ENCODE peak calls at places on chromosomes 2 and 18, in six cellular contexts. One of them, this sample, is unnamed.

GRCh38 chr2:85709385-85709784 is 15.2 kb downstream of the GNLY start:
- DNase-seq in heart right ventricle: no peak
- DNase-seq in caudate nucleus: no peak
- DNase-seq in fibroblast of lung: peak
- DNase-seq in substantia nigra: no peak
- DNase-seq in CD4-positive, CD25-positive, alpha-beta regulatory T cell: no peak
- DNase-seq in this sample: no peak

GRCh38 chr2:181770145-181770544 is 89.8 kb upstream of the NEUROD1 start:
- DNase-seq in caudate nucleus: no peak
- DNase-seq in CD4-positive, CD25-positive, alpha-beta regulatory T cell: no peak
- DNase-seq in fibroblast of lung: no peak
- DNase-seq in substantia nigra: no peak
- DNase-seq in heart right ventricle: no peak
- DNase-seq in this sample: no peak

GRCh38 chr2:186771850-186772463 is 77.0 kb downstream of the ZSWIM2 start:
- DNase-seq in substantia nigra: no peak
- DNase-seq in CD4-positive, CD25-positive, alpha-beta regulatory T cell: no peak
- DNase-seq in fibroblast of lung: no peak
- DNase-seq in heart right ventricle: no peak
- DNase-seq in caudate nucleus: no peak
- DNase-seq in this sample: no peak

GRCh38 chr2:130824492-130825061 is 12.1 kb upstream of the ARHGEF4 start:
- DNase-seq in fibroblast of lung: peak
- DNase-seq in heart right ventricle: no peak
- DNase-seq in caudate nucleus: peak
- DNase-seq in CD4-positive, CD25-positive, alpha-beta regulatory T cell: peak
- DNase-seq in substantia nigra: no peak
- DNase-seq in this sample: no peak

GRCh38 chr18:24704921-24705620 is 244.6 kb downstream of the HRH4 start:
- DNase-seq in heart right ventricle: no peak
- DNase-seq in CD4-positive, CD25-positive, alpha-beta regulatory T cell: no peak
- DNase-seq in caudate nucleus: no peak
- DNase-seq in fibroblast of lung: peak
- DNase-seq in substantia nigra: no peak
- DNase-seq in this sample: no peak

GRCh38 chr2:127138281-127138680 is 31.3 kb upstream of the BIN1 start:
- DNase-seq in caudate nucleus: no peak
- DNase-seq in fibroblast of lung: no peak
- DNase-seq in substantia nigra: no peak
- DNase-seq in CD4-positive, CD25-positive, alpha-beta regulatory T cell: no peak
- DNase-seq in heart right ventricle: no peak
- DNase-seq in this sample: no peak

GRCh38 chr2:20223345-20224190 is 1.4 kb downstream of the SDC1 start:
- DNase-seq in heart right ventricle: no peak
- DNase-seq in fibroblast of lung: peak
- DNase-seq in CD4-positive, CD25-positive, alpha-beta regulatory T cell: no peak
- DNase-seq in substantia nigra: no peak
- DNase-seq in caudate nucleus: no peak
- DNase-seq in this sample: no peak

GRCh38 chr2:200077210-200077650 is 121.8 kb downstream of the MAIP1 start:
- DNase-seq in heart right ventricle: no peak
- DNase-seq in caudate nucleus: no peak
- DNase-seq in substantia nigra: no peak
- DNase-seq in fibroblast of lung: peak
- DNase-seq in CD4-positive, CD25-positive, alpha-beta regulatory T cell: no peak
- DNase-seq in this sample: no peak

GRCh38 chr2:636649-637405 is 40.4 kb downstream of the TMEM18 start:
- DNase-seq in fibroblast of lung: peak
- DNase-seq in heart right ventricle: peak
- DNase-seq in caudate nucleus: peak
- DNase-seq in substantia nigra: peak
- DNase-seq in CD4-positive, CD25-positive, alpha-beta regulatory T cell: peak
- DNase-seq in this sample: peak

GRCh38 chr2:202099515-202099914 is 26.5 kb downstream of the KIAA2012 start:
- DNase-seq in heart right ventricle: no peak
- DNase-seq in substantia nigra: no peak
- DNase-seq in CD4-positive, CD25-positive, alpha-beta regulatory T cell: no peak
- DNase-seq in caudate nucleus: no peak
- DNase-seq in fibroblast of lung: no peak
- DNase-seq in this sample: no peak
- H3K27ac ChIP-seq in heart right ventricle: no peak
- H3K27ac ChIP-seq in substantia nigra: no peak
- H3K27ac ChIP-seq in CD4-positive, CD25-positive, alpha-beta regulatory T cell: no peak
- H3K27ac ChIP-seq in caudate nucleus: no peak
- H3K27ac ChIP-seq in fibroblast of lung: no peak
- H3K27ac ChIP-seq in this sample: no peak

DNA sequence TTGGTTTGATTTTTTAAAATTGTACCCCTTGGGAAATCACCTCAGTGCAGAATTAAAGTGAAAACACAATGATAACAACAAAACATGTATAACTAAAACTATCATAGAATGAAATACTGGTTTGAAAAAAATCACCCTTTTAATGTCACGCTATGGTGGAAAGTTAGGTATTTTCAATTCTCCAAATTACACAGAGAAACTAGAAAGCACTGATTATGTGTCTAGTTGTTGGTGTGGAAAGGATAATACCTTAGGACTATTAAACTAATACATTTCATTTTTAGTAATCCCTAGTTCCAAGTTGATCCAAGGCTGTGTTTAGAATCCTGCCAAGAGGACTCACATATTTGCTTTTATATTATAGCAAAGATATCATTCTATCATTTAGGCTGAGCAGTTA is 71.2 kb downstream of the NUP35 start:
- DNase-seq in caudate nucleus: no peak
- DNase-seq in substantia nigra: no peak
- DNase-seq in CD4-positive, CD25-positive, alpha-beta regulatory T cell: no peak
- DNase-seq in heart right ventricle: no peak
- DNase-seq in fibroblast of lung: no peak
- DNase-seq in this sample: no peak
- H3K27ac ChIP-seq in caudate nucleus: no peak
- H3K27ac ChIP-seq in substantia nigra: no peak
- H3K27ac ChIP-seq in CD4-positive, CD25-positive, alpha-beta regulatory T cell: no peak
- H3K27ac ChIP-seq in heart right ventricle: no peak
- H3K27ac ChIP-seq in fibroblast of lung: no peak
- H3K27ac ChIP-seq in this sample: no peak

DNA sequence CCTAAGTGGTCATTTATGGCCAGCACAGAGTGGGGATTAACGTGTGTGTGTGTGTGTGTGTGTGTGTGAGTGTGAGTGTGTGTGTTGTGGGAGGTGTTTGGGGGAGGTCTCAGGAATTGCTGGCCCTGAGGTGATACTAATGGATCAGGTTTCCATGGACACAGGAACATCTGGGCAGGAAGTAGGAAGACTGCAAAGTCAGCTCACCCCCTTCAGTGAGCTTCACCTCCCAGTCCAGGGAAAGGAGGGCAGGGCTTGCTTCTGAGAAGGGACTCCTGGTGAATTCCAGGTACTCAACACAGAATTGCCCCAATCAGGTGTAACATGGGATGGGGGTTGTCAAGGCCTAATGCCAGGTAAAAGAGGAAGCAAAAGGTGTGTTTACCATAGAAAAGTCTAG is 30.3 kb upstream of the IL1R1 start:
- DNase-seq in CD4-positive, CD25-positive, alpha-beta regulatory T cell: no peak
- DNase-seq in heart right ventricle: no peak
- DNase-seq in fibroblast of lung: no peak
- DNase-seq in caudate nucleus: no peak
- DNase-seq in substantia nigra: no peak
- DNase-seq in this sample: no peak
- H3K27ac ChIP-seq in CD4-positive, CD25-positive, alpha-beta regulatory T cell: peak
- H3K27ac ChIP-seq in heart right ventricle: no peak
- H3K27ac ChIP-seq in fibroblast of lung: no peak
- H3K27ac ChIP-seq in caudate nucleus: no peak
- H3K27ac ChIP-seq in substantia nigra: no peak
- H3K27ac ChIP-seq in this sample: no peak

GRCh38 chr2:152471499-152471898 is 136.5 kb downstream of the FMNL2 start:
- DNase-seq in heart right ventricle: no peak
- DNase-seq in caudate nucleus: no peak
- DNase-seq in fibroblast of lung: no peak
- DNase-seq in CD4-positive, CD25-positive, alpha-beta regulatory T cell: no peak
- DNase-seq in substantia nigra: no peak
- DNase-seq in this sample: no peak
- H3K27ac ChIP-seq in heart right ventricle: no peak
- H3K27ac ChIP-seq in caudate nucleus: peak
- H3K27ac ChIP-seq in fibroblast of lung: no peak
- H3K27ac ChIP-seq in CD4-positive, CD25-positive, alpha-beta regulatory T cell: no peak
- H3K27ac ChIP-seq in substantia nigra: peak
- H3K27ac ChIP-seq in this sample: peak